ENCODE peak calls at places on chromosomes 3 and 15, in nine cellular contexts. One of them, this sample, is unnamed.

GRCh38 chr15:84747423-84748273 is 744 bp upstream of the ZNF592 start:
- DNase-seq in activated CD4-positive, alpha-beta T cell treated with anti-CD3 and anti-CD28 coated beads, Interleukin-2, amount 50 U/mL, for 1 hour: peak; percentile 70
- DNase-seq in lung: peak; percentile 80
- DNase-seq in heart right ventricle: peak; percentile 79
- DNase-seq in breast epithelium: peak; percentile 69
- DNase-seq in effector CD4-positive, alpha-beta T cell: peak; percentile 59
- DNase-seq in activated CD8-positive, alpha-beta T cell treated with anti-CD3 and anti-CD28 coated beads for 36 hours: peak; percentile 82
- DNase-seq in nephron progenitor cell: peak; percentile 71
- DNase-seq in IMR-90: peak; percentile 60
- DNase-seq in this sample: peak; percentile 77

GRCh38 chr3:162368377-162368776 is 871.8 kb downstream of the OTOL1 start:
- DNase-seq in activated CD4-positive, alpha-beta T cell treated with anti-CD3 and anti-CD28 coated beads, Interleukin-2, amount 50 U/mL, for 1 hour: no peak
- DNase-seq in lung: no peak
- DNase-seq in heart right ventricle: no peak
- DNase-seq in breast epithelium: no peak
- DNase-seq in effector CD4-positive, alpha-beta T cell: no peak
- DNase-seq in activated CD8-positive, alpha-beta T cell treated with anti-CD3 and anti-CD28 coated beads for 36 hours: no peak
- DNase-seq in nephron progenitor cell: no peak
- DNase-seq in IMR-90: no peak
- DNase-seq in this sample: no peak

GRCh38 chr15:40922608-40923005 is 6.5 kb upstream of the DLL4 start:
- DNase-seq in activated CD4-positive, alpha-beta T cell treated with anti-CD3 and anti-CD28 coated beads, Interleukin-2, amount 50 U/mL, for 1 hour: no peak
- DNase-seq in lung: no peak
- DNase-seq in heart right ventricle: no peak
- DNase-seq in breast epithelium: no peak
- DNase-seq in effector CD4-positive, alpha-beta T cell: no peak
- DNase-seq in activated CD8-positive, alpha-beta T cell treated with anti-CD3 and anti-CD28 coated beads for 36 hours: no peak
- DNase-seq in nephron progenitor cell: no peak
- DNase-seq in IMR-90: no peak
- DNase-seq in this sample: no peak

GRCh38 chr3:63912768-63913588 is 795 bp upstream of the SCAANT1 start:
- DNase-seq in activated CD4-positive, alpha-beta T cell treated with anti-CD3 and anti-CD28 coated beads, Interleukin-2, amount 50 U/mL, for 1 hour: peak; percentile 53
- DNase-seq in lung: peak; percentile 69
- DNase-seq in heart right ventricle: peak; percentile 42
- DNase-seq in breast epithelium: peak; percentile 73
- DNase-seq in effector CD4-positive, alpha-beta T cell: peak; percentile 36
- DNase-seq in activated CD8-positive, alpha-beta T cell treated with anti-CD3 and anti-CD28 coated beads for 36 hours: peak; percentile 64
- DNase-seq in nephron progenitor cell: peak; percentile 20
- DNase-seq in IMR-90: peak; percentile 78
- DNase-seq in this sample: peak; percentile 72

GRCh38 chr3:174116421-174116820 is 718.9 kb downstream of the NLGN1 start:
- DNase-seq in activated CD4-positive, alpha-beta T cell treated with anti-CD3 and anti-CD28 coated beads, Interleukin-2, amount 50 U/mL, for 1 hour: no peak
- DNase-seq in lung: no peak
- DNase-seq in heart right ventricle: no peak
- DNase-seq in breast epithelium: no peak
- DNase-seq in effector CD4-positive, alpha-beta T cell: no peak
- DNase-seq in activated CD8-positive, alpha-beta T cell treated with anti-CD3 and anti-CD28 coated beads for 36 hours: no peak
- DNase-seq in nephron progenitor cell: no peak
- DNase-seq in IMR-90: peak; percentile 84
- DNase-seq in this sample: no peak

GRCh38 chr15:26082833-26083174 is 219.7 kb upstream of the ATP10A start:
- DNase-seq in activated CD4-positive, alpha-beta T cell treated with anti-CD3 and anti-CD28 coated beads, Interleukin-2, amount 50 U/mL, for 1 hour: no peak
- DNase-seq in lung: no peak
- DNase-seq in heart right ventricle: no peak
- DNase-seq in breast epithelium: no peak
- DNase-seq in effector CD4-positive, alpha-beta T cell: no peak
- DNase-seq in activated CD8-positive, alpha-beta T cell treated with anti-CD3 and anti-CD28 coated beads for 36 hours: no peak
- DNase-seq in nephron progenitor cell: no peak
- DNase-seq in IMR-90: no peak
- DNase-seq in this sample: peak; percentile 5

GRCh38 chr3:129259612-129260477 is 10.4 kb downstream of the COPG1 start:
- DNase-seq in activated CD4-positive, alpha-beta T cell treated with anti-CD3 and anti-CD28 coated beads, Interleukin-2, amount 50 U/mL, for 1 hour: no peak
- DNase-seq in lung: no peak
- DNase-seq in heart right ventricle: no peak
- DNase-seq in breast epithelium: no peak
- DNase-seq in effector CD4-positive, alpha-beta T cell: no peak
- DNase-seq in activated CD8-positive, alpha-beta T cell treated with anti-CD3 and anti-CD28 coated beads for 36 hours: no peak
- DNase-seq in nephron progenitor cell: no peak
- DNase-seq in IMR-90: no peak
- DNase-seq in this sample: no peak

GRCh38 chr3:48564022-48564421 is 441 bp upstream of the UCN2 start:
- DNase-seq in activated CD4-positive, alpha-beta T cell treated with anti-CD3 and anti-CD28 coated beads, Interleukin-2, amount 50 U/mL, for 1 hour: peak; percentile 5
- DNase-seq in lung: peak; percentile 58
- DNase-seq in heart right ventricle: peak; percentile 32
- DNase-seq in breast epithelium: no peak
- DNase-seq in effector CD4-positive, alpha-beta T cell: no peak
- DNase-seq in activated CD8-positive, alpha-beta T cell treated with anti-CD3 and anti-CD28 coated beads for 36 hours: peak; percentile 73
- DNase-seq in nephron progenitor cell: no peak
- DNase-seq in IMR-90: peak; percentile 62
- DNase-seq in this sample: no peak

GRCh38 chr15:55256281-55257013 is 33.2 kb downstream of the RAB27A start:
- DNase-seq in activated CD4-positive, alpha-beta T cell treated with anti-CD3 and anti-CD28 coated beads, Interleukin-2, amount 50 U/mL, for 1 hour: no peak
- DNase-seq in lung: no peak
- DNase-seq in heart right ventricle: no peak
- DNase-seq in breast epithelium: no peak
- DNase-seq in effector CD4-positive, alpha-beta T cell: no peak
- DNase-seq in activated CD8-positive, alpha-beta T cell treated with anti-CD3 and anti-CD28 coated beads for 36 hours: peak; percentile 37
- DNase-seq in nephron progenitor cell: no peak
- DNase-seq in IMR-90: peak; percentile 33
- DNase-seq in this sample: no peak

GRCh38 chr3:112136959-112137693 is 4.1 kb upstream of the GCSAM start:
- DNase-seq in activated CD4-positive, alpha-beta T cell treated with anti-CD3 and anti-CD28 coated beads, Interleukin-2, amount 50 U/mL, for 1 hour: peak; percentile 37
- DNase-seq in lung: no peak
- DNase-seq in heart right ventricle: no peak
- DNase-seq in breast epithelium: no peak
- DNase-seq in effector CD4-positive, alpha-beta T cell: no peak
- DNase-seq in activated CD8-positive, alpha-beta T cell treated with anti-CD3 and anti-CD28 coated beads for 36 hours: peak; percentile 65
- DNase-seq in nephron progenitor cell: peak; percentile 36
- DNase-seq in IMR-90: peak; percentile 34
- DNase-seq in this sample: peak; percentile 15

GRCh38 chr3:138513073-138513843 is 78.8 kb downstream of the ESYT3 start:
- DNase-seq in activated CD4-positive, alpha-beta T cell treated with anti-CD3 and anti-CD28 coated beads, Interleukin-2, amount 50 U/mL, for 1 hour: no peak
- DNase-seq in lung: no peak
- DNase-seq in heart right ventricle: no peak
- DNase-seq in breast epithelium: no peak
- DNase-seq in effector CD4-positive, alpha-beta T cell: no peak
- DNase-seq in activated CD8-positive, alpha-beta T cell treated with anti-CD3 and anti-CD28 coated beads for 36 hours: no peak
- DNase-seq in nephron progenitor cell: no peak
- DNase-seq in IMR-90: no peak
- DNase-seq in this sample: peak; percentile 5

GRCh38 chr3:111787556-111788463 is 71.3 kb upstream of the PHLDB2 start:
- DNase-seq in activated CD4-positive, alpha-beta T cell treated with anti-CD3 and anti-CD28 coated beads, Interleukin-2, amount 50 U/mL, for 1 hour: no peak
- DNase-seq in lung: no peak
- DNase-seq in heart right ventricle: peak; percentile 33
- DNase-seq in breast epithelium: no peak
- DNase-seq in effector CD4-positive, alpha-beta T cell: no peak
- DNase-seq in activated CD8-positive, alpha-beta T cell treated with anti-CD3 and anti-CD28 coated beads for 36 hours: no peak
- DNase-seq in nephron progenitor cell: no peak
- DNase-seq in IMR-90: no peak
- DNase-seq in this sample: no peak

GRCh38 chr3:194928183-194928736 is 242.6 kb downstream of the FAM43A start:
- DNase-seq in activated CD4-positive, alpha-beta T cell treated with anti-CD3 and anti-CD28 coated beads, Interleukin-2, amount 50 U/mL, for 1 hour: no peak
- DNase-seq in lung: peak; percentile 22
- DNase-seq in heart right ventricle: no peak
- DNase-seq in breast epithelium: no peak
- DNase-seq in effector CD4-positive, alpha-beta T cell: no peak
- DNase-seq in activated CD8-positive, alpha-beta T cell treated with anti-CD3 and anti-CD28 coated beads for 36 hours: no peak
- DNase-seq in nephron progenitor cell: no peak
- DNase-seq in IMR-90: peak; percentile 61
- DNase-seq in this sample: no peak

GRCh38 chr3:172213168-172213567 is 173.8 kb downstream of the FNDC3B start:
- DNase-seq in activated CD4-positive, alpha-beta T cell treated with anti-CD3 and anti-CD28 coated beads, Interleukin-2, amount 50 U/mL, for 1 hour: no peak
- DNase-seq in lung: no peak
- DNase-seq in heart right ventricle: no peak
- DNase-seq in breast epithelium: no peak
- DNase-seq in effector CD4-positive, alpha-beta T cell: no peak
- DNase-seq in activated CD8-positive, alpha-beta T cell treated with anti-CD3 and anti-CD28 coated beads for 36 hours: peak; percentile 26
- DNase-seq in nephron progenitor cell: no peak
- DNase-seq in IMR-90: peak; percentile 81
- DNase-seq in this sample: no peak

GRCh38 chr3:10484709-10485108 is 20.7 kb downstream of the ATP2B2 start:
- DNase-seq in activated CD4-positive, alpha-beta T cell treated with anti-CD3 and anti-CD28 coated beads, Interleukin-2, amount 50 U/mL, for 1 hour: no peak
- DNase-seq in lung: no peak
- DNase-seq in heart right ventricle: no peak
- DNase-seq in breast epithelium: no peak
- DNase-seq in effector CD4-positive, alpha-beta T cell: no peak
- DNase-seq in activated CD8-positive, alpha-beta T cell treated with anti-CD3 and anti-CD28 coated beads for 36 hours: no peak
- DNase-seq in nephron progenitor cell: no peak
- DNase-seq in IMR-90: no peak
- DNase-seq in this sample: no peak

GRCh38 chr3:126445506-126445905 is 30.2 kb downstream of the ZXDC start:
- DNase-seq in activated CD4-positive, alpha-beta T cell treated with anti-CD3 and anti-CD28 coated beads, Interleukin-2, amount 50 U/mL, for 1 hour: no peak
- DNase-seq in lung: no peak
- DNase-seq in heart right ventricle: no peak
- DNase-seq in breast epithelium: no peak
- DNase-seq in effector CD4-positive, alpha-beta T cell: no peak
- DNase-seq in activated CD8-positive, alpha-beta T cell treated with anti-CD3 and anti-CD28 coated beads for 36 hours: no peak
- DNase-seq in nephron progenitor cell: no peak
- DNase-seq in IMR-90: no peak
- DNase-seq in this sample: no peak

GRCh38 chr3:170360476-170360875 is 3.0 kb downstream of the SKIL start:
- DNase-seq in activated CD4-positive, alpha-beta T cell treated with anti-CD3 and anti-CD28 coated beads, Interleukin-2, amount 50 U/mL, for 1 hour: no peak
- DNase-seq in lung: no peak
- DNase-seq in heart right ventricle: no peak
- DNase-seq in breast epithelium: no peak
- DNase-seq in effector CD4-positive, alpha-beta T cell: no peak
- DNase-seq in activated CD8-positive, alpha-beta T cell treated with anti-CD3 and anti-CD28 coated beads for 36 hours: no peak
- DNase-seq in nephron progenitor cell: no peak
- DNase-seq in IMR-90: peak; percentile 63
- DNase-seq in this sample: no peak

GRCh38 chr3:136149569-136150136 is 46.5 kb downstream of the MSL2 start:
- DNase-seq in activated CD4-positive, alpha-beta T cell treated with anti-CD3 and anti-CD28 coated beads, Interleukin-2, amount 50 U/mL, for 1 hour: no peak
- DNase-seq in lung: no peak
- DNase-seq in heart right ventricle: no peak
- DNase-seq in breast epithelium: no peak
- DNase-seq in effector CD4-positive, alpha-beta T cell: no peak
- DNase-seq in activated CD8-positive, alpha-beta T cell treated with anti-CD3 and anti-CD28 coated beads for 36 hours: no peak
- DNase-seq in nephron progenitor cell: no peak
- DNase-seq in IMR-90: peak; percentile 61
- DNase-seq in this sample: no peak

GRCh38 chr15:73244333-73244732 is 124.4 kb downstream of the HCN4 start:
- DNase-seq in activated CD4-positive, alpha-beta T cell treated with anti-CD3 and anti-CD28 coated beads, Interleukin-2, amount 50 U/mL, for 1 hour: no peak
- DNase-seq in lung: no peak
- DNase-seq in heart right ventricle: no peak
- DNase-seq in breast epithelium: no peak
- DNase-seq in effector CD4-positive, alpha-beta T cell: no peak
- DNase-seq in activated CD8-positive, alpha-beta T cell treated with anti-CD3 and anti-CD28 coated beads for 36 hours: peak; percentile 20
- DNase-seq in nephron progenitor cell: no peak
- DNase-seq in IMR-90: no peak
- DNase-seq in this sample: no peak

GRCh38 chr15:58410353-58410752 is 21.4 kb upstream of the LIPC start:
- DNase-seq in activated CD4-positive, alpha-beta T cell treated with anti-CD3 and anti-CD28 coated beads, Interleukin-2, amount 50 U/mL, for 1 hour: peak; percentile 27
- DNase-seq in lung: no peak
- DNase-seq in heart right ventricle: no peak
- DNase-seq in breast epithelium: no peak
- DNase-seq in effector CD4-positive, alpha-beta T cell: no peak
- DNase-seq in activated CD8-positive, alpha-beta T cell treated with anti-CD3 and anti-CD28 coated beads for 36 hours: peak; percentile 68
- DNase-seq in nephron progenitor cell: no peak
- DNase-seq in IMR-90: peak; percentile 16
- DNase-seq in this sample: peak; percentile 44

GRCh38 chr3:55000546-55000945 is 72.7 kb upstream of the LRTM1 start:
- DNase-seq in activated CD4-positive, alpha-beta T cell treated with anti-CD3 and anti-CD28 coated beads, Interleukin-2, amount 50 U/mL, for 1 hour: no peak
- DNase-seq in lung: no peak
- DNase-seq in heart right ventricle: no peak
- DNase-seq in breast epithelium: no peak
- DNase-seq in effector CD4-positive, alpha-beta T cell: no peak
- DNase-seq in activated CD8-positive, alpha-beta T cell treated with anti-CD3 and anti-CD28 coated beads for 36 hours: no peak
- DNase-seq in nephron progenitor cell: no peak
- DNase-seq in IMR-90: peak; percentile 93
- DNase-seq in this sample: peak; percentile 60

GRCh38 chr15:90046289-90046688 is 45.2 kb downstream of the ZNF710 start:
- DNase-seq in activated CD4-positive, alpha-beta T cell treated with anti-CD3 and anti-CD28 coated beads, Interleukin-2, amount 50 U/mL, for 1 hour: no peak
- DNase-seq in lung: no peak
- DNase-seq in heart right ventricle: no peak
- DNase-seq in breast epithelium: no peak
- DNase-seq in effector CD4-positive, alpha-beta T cell: no peak
- DNase-seq in activated CD8-positive, alpha-beta T cell treated with anti-CD3 and anti-CD28 coated beads for 36 hours: no peak
- DNase-seq in nephron progenitor cell: no peak
- DNase-seq in IMR-90: no peak
- DNase-seq in this sample: no peak

GRCh38 chr15:67178569-67179210 is 75.8 kb downstream of the AAGAB start:
- DNase-seq in activated CD4-positive, alpha-beta T cell treated with anti-CD3 and anti-CD28 coated beads, Interleukin-2, amount 50 U/mL, for 1 hour: no peak
- DNase-seq in lung: no peak
- DNase-seq in heart right ventricle: no peak
- DNase-seq in breast epithelium: no peak
- DNase-seq in effector CD4-positive, alpha-beta T cell: no peak
- DNase-seq in activated CD8-positive, alpha-beta T cell treated with anti-CD3 and anti-CD28 coated beads for 36 hours: no peak
- DNase-seq in nephron progenitor cell: no peak
- DNase-seq in IMR-90: peak; percentile 99
- DNase-seq in this sample: no peak

GRCh38 chr3:15040844-15041243 is 24.3 kb downstream of the MRPS25 start:
- DNase-seq in activated CD4-positive, alpha-beta T cell treated with anti-CD3 and anti-CD28 coated beads, Interleukin-2, amount 50 U/mL, for 1 hour: no peak
- DNase-seq in lung: no peak
- DNase-seq in heart right ventricle: no peak
- DNase-seq in breast epithelium: no peak
- DNase-seq in effector CD4-positive, alpha-beta T cell: no peak
- DNase-seq in activated CD8-positive, alpha-beta T cell treated with anti-CD3 and anti-CD28 coated beads for 36 hours: no peak
- DNase-seq in nephron progenitor cell: no peak
- DNase-seq in IMR-90: no peak
- DNase-seq in this sample: no peak

GRCh38 chr3:80285370-80285769 is 517.6 kb upstream of the ROBO1 start:
- DNase-seq in activated CD4-positive, alpha-beta T cell treated with anti-CD3 and anti-CD28 coated beads, Interleukin-2, amount 50 U/mL, for 1 hour: no peak
- DNase-seq in lung: no peak
- DNase-seq in heart right ventricle: no peak
- DNase-seq in breast epithelium: no peak
- DNase-seq in effector CD4-positive, alpha-beta T cell: no peak
- DNase-seq in activated CD8-positive, alpha-beta T cell treated with anti-CD3 and anti-CD28 coated beads for 36 hours: no peak
- DNase-seq in nephron progenitor cell: no peak
- DNase-seq in IMR-90: no peak
- DNase-seq in this sample: no peak

GRCh38 chr3:148716657-148717056 is 19.0 kb downstream of the AGTR1 start:
- DNase-seq in activated CD4-positive, alpha-beta T cell treated with anti-CD3 and anti-CD28 coated beads, Interleukin-2, amount 50 U/mL, for 1 hour: no peak
- DNase-seq in lung: no peak
- DNase-seq in heart right ventricle: no peak
- DNase-seq in breast epithelium: no peak
- DNase-seq in effector CD4-positive, alpha-beta T cell: no peak
- DNase-seq in activated CD8-positive, alpha-beta T cell treated with anti-CD3 and anti-CD28 coated beads for 36 hours: no peak
- DNase-seq in nephron progenitor cell: no peak
- DNase-seq in IMR-90: no peak
- DNase-seq in this sample: no peak

GRCh38 chr3:4399476-4399875 is 67.6 kb downstream of the SUMF1 start:
- DNase-seq in activated CD4-positive, alpha-beta T cell treated with anti-CD3 and anti-CD28 coated beads, Interleukin-2, amount 50 U/mL, for 1 hour: no peak
- DNase-seq in lung: no peak
- DNase-seq in heart right ventricle: no peak
- DNase-seq in breast epithelium: no peak
- DNase-seq in effector CD4-positive, alpha-beta T cell: no peak
- DNase-seq in activated CD8-positive, alpha-beta T cell treated with anti-CD3 and anti-CD28 coated beads for 36 hours: no peak
- DNase-seq in nephron progenitor cell: no peak
- DNase-seq in IMR-90: no peak
- DNase-seq in this sample: no peak

GRCh38 chr3:131217296-131217741 is 164.3 kb upstream of the NUDT16 start:
- DNase-seq in activated CD4-positive, alpha-beta T cell treated with anti-CD3 and anti-CD28 coated beads, Interleukin-2, amount 50 U/mL, for 1 hour: no peak
- DNase-seq in lung: no peak
- DNase-seq in heart right ventricle: no peak
- DNase-seq in breast epithelium: no peak
- DNase-seq in effector CD4-positive, alpha-beta T cell: no peak
- DNase-seq in activated CD8-positive, alpha-beta T cell treated with anti-CD3 and anti-CD28 coated beads for 36 hours: no peak
- DNase-seq in nephron progenitor cell: no peak
- DNase-seq in IMR-90: no peak
- DNase-seq in this sample: no peak